ENCODE peak calls at places on chromosomes 2 and 18, in eight cellular contexts. B, S, M, V, U, E, D and Z are unnamed samples.

GRCh38 chr18:32805354-32805753 is 32.5 kb upstream of the KLHL14 start:
- DNase-seq in B (no peak), S (no peak), M (no peak), V (no peak), U (no peak), E (no peak), D (no peak), Z (no peak)

GRCh38 chr2:147198651-147199171 is 646.1 kb upstream of the ACVR2A start:
- DNase-seq in B (no peak), S (no peak), M (no peak), V (peak), U (no peak), E (no peak), D (no peak), Z (no peak)

GRCh38 chr18:34222025-34222395 is 2.7 kb downstream of the NOL4 start:
- DNase-seq in B (no peak), S (peak), M (no peak), V (peak), U (no peak), E (peak), D (no peak), Z (no peak)

GRCh38 chr2:127661072-127661618 is 14.2 kb downstream of the LIMS2 start:
- DNase-seq in B (no peak), S (no peak), M (no peak), V (no peak), U (no peak), E (no peak), D (no peak), Z (no peak)

GRCh38 chr2:220096406-220096805 is 469.0 kb downstream of the SLC4A3 start:
- DNase-seq in B (no peak), S (no peak), M (no peak), V (no peak), U (no peak), E (no peak), D (no peak), Z (no peak)

GRCh38 chr2:106638043-106638442 is 150.9 kb downstream of the CD8B2 start:
- DNase-seq in B (no peak), S (peak), M (no peak), V (peak), U (no peak), E (no peak), D (peak), Z (peak)

GRCh38 chr2:47569658-47570398 is 166.9 kb downstream of the MSH2 start:
- DNase-seq in B (peak), S (no peak), M (no peak), V (peak), U (no peak), E (no peak), D (peak), Z (no peak)

GRCh38 chr2:169109502-169110409 is 40.4 kb downstream of the DHRS9 start:
- DNase-seq in B (peak), S (peak), M (peak), V (peak), U (peak), E (peak), D (peak), Z (peak)

GRCh38 chr2:224982910-224983688 is 59.2 kb downstream of the DOCK10 start:
- DNase-seq in B (no peak), S (peak), M (peak), V (no peak), U (no peak), E (peak), D (no peak), Z (no peak)

GRCh38 chr2:43022896-43023295 is 203.5 kb downstream of the ZFP36L2 start:
- DNase-seq in B (no peak), S (no peak), M (no peak), V (no peak), U (no peak), E (no peak), D (no peak), Z (no peak)

GRCh38 chr18:61896767-61897166 is 4.0 kb upstream of the RNF152 start:
- DNase-seq in B (no peak), S (peak), M (no peak), V (peak), U (no peak), E (peak), D (no peak), Z (no peak)

GRCh38 chr2:201931955-201932354 is 101.7 kb upstream of the FZD7 start:
- DNase-seq in B (no peak), S (peak), M (peak), V (no peak), U (no peak), E (no peak), D (no peak), Z (no peak)

GRCh38 chr18:55300469-55301195 is 287.4 kb downstream of the TCF4 start:
- DNase-seq in B (no peak), S (peak), M (peak), V (no peak), U (no peak), E (no peak), D (no peak), Z (no peak)

GRCh38 chr18:7616661-7617060 is 49.5 kb downstream of the PTPRM start:
- DNase-seq in B (no peak), S (no peak), M (no peak), V (no peak), U (no peak), E (peak), D (no peak), Z (no peak)

GRCh38 chr2:150663143-150663542 is 175.7 kb upstream of the RND3 start:
- DNase-seq in B (no peak), S (peak), M (no peak), V (no peak), U (no peak), E (no peak), D (no peak), Z (no peak)

GRCh38 chr18:68608861-68609465 is 105.9 kb downstream of the TMX3 start:
- DNase-seq in B (no peak), S (no peak), M (no peak), V (peak), U (no peak), E (no peak), D (no peak), Z (no peak)

GRCh38 chr2:102013200-102014040 is 21.7 kb downstream of the IL1R2 start:
- DNase-seq in B (no peak), S (no peak), M (no peak), V (no peak), U (no peak), E (no peak), D (no peak), Z (no peak)

GRCh38 chr2:39805936-39806608 is 27.0 kb upstream of the THUMPD2 start:
- DNase-seq in B (no peak), S (peak), M (no peak), V (peak), U (no peak), E (no peak), D (no peak), Z (no peak)

GRCh38 chr2:186641132-186641806 is 51.4 kb downstream of the ITGAV start:
- DNase-seq in B (no peak), S (no peak), M (no peak), V (no peak), U (no peak), E (no peak), D (no peak), Z (no peak)

GRCh38 chr2:36963106-36963505 is 3.2 kb downstream of the STRN start:
- DNase-seq in B (no peak), S (no peak), M (no peak), V (no peak), U (no peak), E (no peak), D (no peak), Z (no peak)

GRCh38 chr2:74440378-74441110 is 1.2 kb downstream of the RTKN start:
- DNase-seq in B (peak), S (peak), M (peak), V (peak), U (peak), E (peak), D (peak), Z (peak)

GRCh38 chr2:9462872-9463697 is 11.3 kb upstream of the IAH1 start:
- DNase-seq in B (no peak), S (no peak), M (no peak), V (no peak), U (no peak), E (no peak), D (no peak), Z (no peak)

GRCh38 chr2:142065700-142066099 is 65.1 kb downstream of the LRP1B start:
- DNase-seq in B (no peak), S (peak), M (no peak), V (no peak), U (no peak), E (no peak), D (no peak), Z (no peak)

GRCh38 chr18:35117951-35118411 is 76.8 kb downstream of the MAPRE2 start:
- DNase-seq in B (no peak), S (peak), M (peak), V (peak), U (no peak), E (no peak), D (no peak), Z (no peak)

GRCh38 chr18:76480913-76481312 is 14.1 kb downstream of the ZNF516 start:
- DNase-seq in B (no peak), S (no peak), M (no peak), V (no peak), U (peak), E (no peak), D (no peak), Z (peak)

GRCh38 chr2:71944183-71944550 is 203.5 kb downstream of the CYP26B1 start:
- DNase-seq in B (peak), S (no peak), M (no peak), V (no peak), U (peak), E (no peak), D (no peak), Z (no peak)

GRCh38 chr18:58501497-58501896 is 127.4 kb downstream of the ALPK2 start:
- DNase-seq in B (no peak), S (no peak), M (no peak), V (no peak), U (no peak), E (no peak), D (no peak), Z (no peak)

GRCh38 chr18:40485318-40485717 is 1469.7 kb upstream of the PIK3C3 start:
- DNase-seq in B (no peak), S (peak), M (peak), V (no peak), U (no peak), E (no peak), D (no peak), Z (no peak)

GRCh38 chr2:190458352-190459107 is 50.4 kb downstream of the MFSD6 start:
- DNase-seq in B (no peak), S (no peak), M (no peak), V (no peak), U (no peak), E (no peak), D (no peak), Z (peak)

GRCh38 chr2:177467646-177468045 is 75.1 kb downstream of the AGPS start:
- DNase-seq in B (no peak), S (peak), M (peak), V (no peak), U (no peak), E (no peak), D (no peak), Z (no peak)

GRCh38 chr2:196530910-196531309 is 108.6 kb upstream of the CCDC150 start:
- DNase-seq in B (no peak), S (no peak), M (no peak), V (no peak), U (no peak), E (no peak), D (no peak), Z (no peak)

GRCh38 chr18:7021994-7022840 is 95.4 kb downstream of the LAMA1 start:
- DNase-seq in B (no peak), S (peak), M (no peak), V (peak), U (peak), E (no peak), D (peak), Z (peak)

GRCh38 chr18:65567372-65567771 is 183.4 kb upstream of the CDH7 start:
- DNase-seq in B (no peak), S (peak), M (no peak), V (peak), U (no peak), E (no peak), D (no peak), Z (no peak)

GRCh38 chr2:94997981-94998920 is 27.3 kb upstream of the MAL start:
- DNase-seq in B (no peak), S (no peak), M (no peak), V (no peak), U (no peak), E (no peak), D (no peak), Z (no peak)

GRCh38 chr2:160087854-160088745 is 25.7 kb upstream of the PLA2R1 start:
- DNase-seq in B (no peak), S (no peak), M (no peak), V (no peak), U (no peak), E (no peak), D (peak), Z (peak)

GRCh38 chr2:43478423-43479086 is 117.3 kb downstream of the THADA start:
- DNase-seq in B (no peak), S (no peak), M (peak), V (no peak), U (no peak), E (no peak), D (no peak), Z (no peak)

GRCh38 chr2:4693266-4693665 is 989.9 kb downstream of the DCDC2C start:
- DNase-seq in B (no peak), S (peak), M (no peak), V (no peak), U (no peak), E (no peak), D (peak), Z (no peak)

GRCh38 chr2:50344509-50345106 is 687.3 kb downstream of the NRXN1 start:
- DNase-seq in B (no peak), S (no peak), M (no peak), V (peak), U (no peak), E (no peak), D (peak), Z (no peak)